ENCODE peak calls at places on chromosomes 6 and 20, in ten cellular contexts. T, B, C, V, D, A, H, F, W and G are unnamed samples.

GRCh38 chr6:25202505-25202904 is 76.7 kb upstream of the CARMIL1 start:
- DNase-seq in V (no peak), T (no peak), D (no peak), A (no peak), H (no peak), F (no peak), C (no peak), W (no peak), B (no peak), G (no peak)

GRCh38 chr6:143368426-143368825 is 82.1 kb downstream of the ADAT2 start:
- DNase-seq in C (no peak), W (no peak), D (peak), T (no peak), H (no peak), V (no peak), B (no peak), A (no peak), F (no peak), G (no peak)

GRCh38 chr6:16504608-16505007 is 256.7 kb downstream of the ATXN1 start:
- DNase-seq in A (no peak), T (no peak), D (no peak), H (no peak), B (no peak), V (no peak), C (no peak), F (no peak), W (no peak), G (no peak)

GRCh38 chr20:46580613-46581012 is 30.2 kb upstream of the OCSTAMP start:
- DNase-seq in B (no peak), W (no peak), C (no peak), A (no peak), T (no peak), V (no peak), D (no peak), H (no peak), F (no peak), G (no peak)

GRCh38 chr20:35106827-35107380 is 14.3 kb upstream of the TRPC4AP start:
- DNase-seq in H (no peak), W (no peak), T (no peak), B (no peak), C (no peak), F (no peak), D (no peak), V (no peak), A (no peak), G (no peak)

GRCh38 chr6:37481793-37482192 is 17.9 kb downstream of the CCDC167 start:
- DNase-seq in F (no peak), B (no peak), W (no peak), T (peak), C (no peak), H (peak), A (no peak), D (no peak), V (no peak), G (peak)

GRCh38 chr6:169990095-169991030 is 238.9 kb downstream of the ERMARD start:
- DNase-seq in T (no peak), H (no peak), B (no peak), D (peak), V (no peak), A (no peak), C (peak), F (no peak), W (peak), G (no peak)

GRCh38 chr6:75458895-75459294 is 34.7 kb downstream of the FILIP1 start:
- DNase-seq in D (no peak), H (no peak), A (no peak), F (no peak), W (no peak), T (no peak), B (no peak), C (peak), V (no peak), G (no peak)

GRCh38 chr6:26555505-26556262 is 17.5 kb downstream of the HMGN4 start:
- DNase-seq in W (no peak), D (no peak), A (no peak), T (no peak), F (no peak), H (no peak), C (no peak), V (no peak), B (no peak), G (no peak)

GRCh38 chr6:162055365-162055764 is 672.2 kb downstream of the PRKN start:
- DNase-seq in V (no peak), T (no peak), C (no peak), F (no peak), D (peak), A (no peak), H (no peak), W (no peak), B (no peak), G (no peak)

GRCh38 chr6:47787620-47788497 is 6.0 kb downstream of the OPN5 start:
- DNase-seq in W (peak), D (peak), F (peak), H (peak), V (peak), C (peak), B (peak), A (no peak), T (peak), G (peak)

GRCh38 chr20:62937353-62938104 is 418 bp upstream of the GID8 start:
- DNase-seq in B (peak), C (peak), W (peak), F (peak), D (peak), H (peak), A (peak), T (peak), V (peak), G (peak)

GRCh38 chr6:77030929-77031674 is 432.2 kb downstream of the HTR1B start:
- DNase-seq in A (no peak), B (no peak), V (no peak), F (no peak), D (no peak), H (no peak), W (no peak), C (no peak), T (no peak), G (no peak)

GRCh38 chr20:49797292-49797628 is 15.4 kb upstream of the SLC9A8 start:
- DNase-seq in H (no peak), V (no peak), A (no peak), F (no peak), B (no peak), T (no peak), W (no peak), C (no peak), D (no peak), G (no peak)

GRCh38 chr6:166572370-166573261 is 13.9 kb downstream of the RAMACL start:
- DNase-seq in A (no peak), T (no peak), F (no peak), B (no peak), H (peak), D (no peak), C (no peak), W (no peak), V (no peak), G (no peak)

GRCh38 chr6:38508894-38509293 is 130.8 kb downstream of the BTBD9 start:
- DNase-seq in D (no peak), C (no peak), W (no peak), T (no peak), V (peak), F (no peak), H (peak), B (no peak), A (no peak), G (peak)

GRCh38 chr6:156658186-156658585 is 119.0 kb upstream of the ARID1B start:
- DNase-seq in V (peak), A (no peak), B (no peak), C (no peak), F (no peak), W (no peak), D (no peak), H (no peak), T (peak), G (no peak)

GRCh38 chr6:128509709-128510108 is 10.7 kb downstream of the PTPRK start:
- DNase-seq in D (no peak), F (no peak), C (no peak), A (no peak), W (no peak), H (no peak), V (no peak), B (no peak), T (no peak), G (no peak)

GRCh38 chr20:8589956-8590355 is 457.9 kb downstream of the PLCB1 start:
- DNase-seq in V (no peak), F (no peak), T (no peak), D (no peak), C (no peak), W (no peak), B (no peak), H (no peak), A (no peak), G (no peak)

GRCh38 chr6:111485316-111485715 is 2.3 kb upstream of the REV3L start:
- DNase-seq in T (no peak), H (peak), V (no peak), F (no peak), B (no peak), W (no peak), C (no peak), D (no peak), A (no peak), G (no peak)

GRCh38 chr6:29861521-29862255 is 34.1 kb downstream of the HLA-G start:
- DNase-seq in F (no peak), B (peak), C (no peak), D (no peak), W (no peak), T (no peak), A (no peak), H (no peak), V (no peak), G (no peak)

GRCh38 chr20:29427201-29428060 is 1830.0 kb upstream of the DEFB115 start:
- DNase-seq in B (no peak), H (no peak), F (no peak), W (no peak), V (no peak), C (no peak), T (no peak), A (no peak), D (peak), G (no peak)

GRCh38 chr6:28673800-28674671 is 148.4 kb downstream of the GPX5 start:
- DNase-seq in C (no peak), H (peak), T (no peak), W (peak), B (peak), D (peak), F (no peak), V (peak), A (no peak), G (peak)

GRCh38 chr6:163793584-163793983 is 379.1 kb downstream of the QKI start:
- DNase-seq in H (no peak), B (no peak), C (no peak), D (no peak), F (no peak), V (no peak), W (no peak), A (no peak), T (no peak), G (no peak)

GRCh38 chr6:82006027-82006738 is 241.4 kb downstream of the IBTK start:
- DNase-seq in H (peak), B (no peak), T (no peak), D (no peak), W (no peak), F (no peak), V (no peak), A (no peak), C (no peak), G (peak)

GRCh38 chr20:20412750-20413149 is 44.8 kb downstream of the INSM1 start:
- DNase-seq in D (peak), H (peak), V (no peak), W (peak), C (no peak), A (no peak), T (no peak), F (no peak), B (no peak), G (peak)

GRCh38 chr6:44234101-44235090 is 11.0 kb downstream of the SLC29A1 start:
- DNase-seq in V (peak), F (no peak), A (no peak), B (peak), D (no peak), H (peak), W (no peak), T (peak), C (peak), G (no peak)

GRCh38 chr20:34528921-34529297 is 12.7 kb downstream of the DYNLRB1 start:
- DNase-seq in T (peak), H (no peak), V (no peak), A (no peak), W (no peak), C (no peak), D (no peak), F (no peak), B (no peak), G (no peak)

GRCh38 chr6:114008331-114008730 is 37.4 kb upstream of the HDAC2 start:
- DNase-seq in W (no peak), B (no peak), C (no peak), F (no peak), T (no peak), V (no peak), A (no peak), H (no peak), D (no peak), G (no peak)

GRCh38 chr6:69719602-69720193 is 77.1 kb downstream of the LMBRD1 start:
- DNase-seq in B (no peak), D (no peak), C (no peak), H (peak), F (no peak), W (no peak), V (no peak), A (no peak), T (no peak), G (peak)

GRCh38 chr6:79152269-79152737 is 74.2 kb upstream of the PHIP start:
- DNase-seq in V (no peak), F (no peak), A (no peak), B (no peak), C (no peak), T (no peak), D (no peak), W (no peak), H (no peak), G (no peak)

GRCh38 chr20:57428611-57429496 is 37.7 kb downstream of the RBM38 start:
- DNase-seq in A (no peak), D (no peak), W (no peak), T (no peak), H (no peak), F (no peak), C (no peak), B (peak), V (no peak), G (no peak)

GRCh38 chr6:41639556-41640371 is 1.5 kb downstream of the MDFI start:
- DNase-seq in F (no peak), T (no peak), W (no peak), V (no peak), C (no peak), H (no peak), B (no peak), A (no peak), D (no peak), G (no peak)

GRCh38 chr20:58251979-58252591 is 23.6 kb upstream of the ANKRD60 start:
- DNase-seq in W (no peak), F (no peak), C (no peak), D (no peak), H (no peak), V (no peak), A (no peak), B (no peak), T (no peak), G (no peak)

GRCh38 chr6:166500246-166500645 is 86.2 kb downstream of the RAMACL start:
- DNase-seq in W (no peak), V (no peak), A (no peak), T (no peak), B (peak), D (no peak), C (no peak), F (no peak), H (no peak), G (peak)

GRCh38 chr6:90098025-90098474 is 198.6 kb downstream of the BACH2 start:
- DNase-seq in B (peak), V (no peak), W (no peak), D (no peak), A (no peak), T (peak), F (no peak), H (no peak), C (peak), G (no peak)

GRCh38 chr20:40966516-40967185 is 62.0 kb upstream of the TOP1 start:
- DNase-seq in D (no peak), H (no peak), C (no peak), F (no peak), V (no peak), B (no peak), A (no peak), T (no peak), W (no peak), G (no peak)

GRCh38 chr20:59835448-59836395 is 97.7 kb downstream of the SYCP2 start:
- DNase-seq in D (no peak), T (peak), C (no peak), F (no peak), V (peak), H (peak), B (peak), W (no peak), A (no peak), G (no peak)

GRCh38 chr20:14865169-14865568 is 527.8 kb upstream of the FLRT3 start:
- DNase-seq in H (no peak), B (no peak), F (no peak), D (no peak), C (no peak), W (no peak), V (no peak), A (no peak), T (no peak), G (no peak)